ENCODE peak calls at places on chromosome 7, in eight cellular contexts. R is transverse colon, G is heart left ventricle, X is PC-9, M is A549, U is fibroblast of lung, Y is hepatocyte, N is neural progenitor cell. I is an unnamed sample. For H3K9me3, the result is how much of the 10 kb centered on the place peaks cover.

GRCh38 chr7:147981072-147981813 is 609.3 kb upstream of the C7orf33 start:
- DNase-seq in R (no peak), G (no peak), X (no peak), M (no peak), U (no peak), Y (no peak), N (no peak), I (no peak)

GRCh38 chr7:144048648-144049047 is at the start of gene OR2A5:
- DNase-seq in R (no peak), G (no peak), X (no peak), M (no peak), U (no peak), Y (peak), N (no peak), I (no peak)

GRCh38 chr7:95796617-95797016 is 24.3 kb downstream of the DYNC1I1 start:
- DNase-seq in R (no peak), G (no peak), X (no peak), M (no peak), U (no peak), Y (no peak), N (no peak), I (no peak)

GRCh38 chr7:1362301-1362700 is 97.0 kb downstream of the MICALL2 start:
- DNase-seq in R (no peak), G (no peak), X (no peak), M (no peak), U (no peak), Y (no peak), N (no peak), I (no peak)

GRCh38 chr7:16684935-16685334 is 39.0 kb downstream of the BZW2 start:
- DNase-seq in R (no peak), G (no peak), X (no peak), M (no peak), U (no peak), Y (no peak), N (no peak), I (no peak)

GRCh38 chr7:5210751-5211338 is 20.8 kb downstream of the WIPI2 start:
- DNase-seq in R (no peak), G (no peak), X (no peak), M (no peak), U (no peak), Y (no peak), N (no peak), I (no peak)

GRCh38 chr7:75993689-75994387 is 557 bp downstream of the TMEM120A start:
- DNase-seq in R (peak), G (peak), X (peak), M (peak), U (peak), Y (peak), N (peak), I (no peak)

GRCh38 chr7:153401795-153402720 is 642.5 kb downstream of the ACTR3B start:
- DNase-seq in R (no peak), G (no peak), X (no peak), M (no peak), U (no peak), Y (no peak), N (no peak), I (no peak)

GRCh38 chr7:35729061-35729783 is 34.3 kb upstream of the HERPUD2 start:
- DNase-seq in R (peak), G (no peak), X (no peak), M (no peak), U (no peak), Y (no peak), N (no peak), I (peak)

GRCh38 chr7:94620703-94621118 is 35.2 kb downstream of the SGCE start:
- DNase-seq in R (peak), G (peak), X (peak), M (peak), U (peak), Y (peak), N (no peak), I (no peak)

GRCh38 chr7:65238785-65239184 is 134.9 kb upstream of the ZNF92 start:
- DNase-seq in R (no peak), G (no peak), X (no peak), M (no peak), U (no peak), Y (no peak), N (no peak), I (no peak)

GRCh38 chr7:23347682-23348180 is 48.6 kb downstream of the MALSU1 start:
- DNase-seq in R (no peak), G (no peak), X (peak), M (peak), U (peak), Y (no peak), N (no peak), I (no peak)

GRCh38 chr7:28889290-28889689 is 68.8 kb downstream of the TRIL start:
- DNase-seq in R (no peak), G (no peak), X (no peak), M (no peak), U (no peak), Y (no peak), N (peak), I (no peak)

GRCh38 chr7:12594122-12594897 is 23.8 kb downstream of the SCIN start:
- DNase-seq in R (no peak), G (no peak), X (no peak), M (no peak), U (peak), Y (no peak), N (no peak), I (no peak)

GRCh38 chr7:13800694-13801448 is 188.6 kb downstream of the ETV1 start:
- DNase-seq in R (no peak), G (no peak), X (no peak), M (no peak), U (peak), Y (no peak), N (no peak), I (peak)

GRCh38 chr7:69184339-69184738 is 413.9 kb upstream of the AUTS2 start:
- DNase-seq in R (no peak), G (no peak), X (no peak), M (no peak), U (peak), Y (no peak), N (no peak), I (no peak)

GRCh38 chr7:22147113-22147512 is 201.4 kb upstream of the CDCA7L start:
- DNase-seq in R (no peak), G (no peak), X (no peak), M (no peak), U (no peak), Y (no peak), N (no peak), I (no peak)

GRCh38 chr7:50209461-50210161 is 94.9 kb upstream of the IKZF1 start:
- DNase-seq in R (no peak), G (no peak), X (no peak), M (no peak), U (no peak), Y (no peak), N (no peak), I (no peak)

GRCh38 chr7:113100091-113100723 is 13.6 kb upstream of the GPR85 start:
- DNase-seq in R (no peak), G (peak), X (no peak), M (no peak), U (peak), Y (peak), N (no peak), I (no peak)

GRCh38 chr7:44599222-44599621 is 7.2 kb upstream of the OGDH start:
- DNase-seq in R (no peak), G (no peak), X (no peak), M (no peak), U (no peak), Y (no peak), N (no peak), I (no peak)

GRCh38 chr7:7323352-7323751 is 141.0 kb downstream of the C1GALT1 start:
- DNase-seq in R (no peak), G (no peak), X (no peak), M (no peak), U (no peak), Y (no peak), N (no peak), I (no peak)

GRCh38 chr7:957418-958220 is 3.1 kb upstream of the ADAP1 start:
- DNase-seq in R (peak), G (no peak), X (no peak), M (no peak), U (no peak), Y (no peak), N (peak), I (no peak)

GRCh38 chr7:4255336-4255735 is 426.8 kb upstream of the FOXK1 start:
- DNase-seq in R (no peak), G (no peak), X (no peak), M (no peak), U (no peak), Y (no peak), N (no peak), I (no peak)

GRCh38 chr7:109763611-109764010 is 1193.9 kb downstream of the DNAJB9 start:
- DNase-seq in R (no peak), G (no peak), X (no peak), M (no peak), U (no peak), Y (no peak), N (no peak), I (no peak)

GRCh38 chr7:115004121-115004520 is 82.2 kb downstream of the MDFIC start:
- DNase-seq in R (no peak), G (no peak), X (no peak), M (peak), U (no peak), Y (peak), N (no peak), I (no peak)

GRCh38 chr7:33392143-33392542 is 262.8 kb downstream of the BBS9 start:
- DNase-seq in R (no peak), G (no peak), X (no peak), M (no peak), U (no peak), Y (no peak), N (no peak), I (no peak)

GRCh38 chr7:50957855-50958254 is 175.2 kb upstream of the GRB10 start:
- DNase-seq in R (no peak), G (no peak), X (no peak), M (no peak), U (no peak), Y (no peak), N (no peak), I (no peak)

GRCh38 chr7:47291461-47292051 is 290.4 kb downstream of the TNS3 start:
- DNase-seq in R (no peak), G (no peak), X (peak), M (peak), U (peak), Y (no peak), N (no peak), I (no peak)

GRCh38 chr7:111855842-111856227 is 293.5 kb upstream of the IMMP2L start:
- DNase-seq in R (no peak), G (no peak), X (no peak), M (peak), U (peak), Y (peak), N (peak), I (no peak)

GRCh38 chr7:20385121-20385520 is 54.4 kb downstream of the ITGB8 start:
- DNase-seq in R (no peak), G (no peak), X (peak), M (no peak), U (peak), Y (no peak), N (no peak), I (no peak)

GRCh38 chr7:112069879-112070321 is 136.3 kb downstream of the DOCK4 start:
- DNase-seq in R (no peak), G (no peak), X (no peak), M (no peak), U (peak), Y (no peak), N (no peak), I (no peak)

GRCh38 chr7:79652619-79653018 is 199.2 kb upstream of the MAGI2 start:
- DNase-seq in R (no peak), G (no peak), X (no peak), M (no peak), U (peak), Y (no peak), N (no peak), I (no peak)

GRCh38 chr7:78020874-78021249 is 222.3 kb downstream of the PHTF2 start:
- DNase-seq in R (no peak), G (no peak), X (no peak), M (no peak), U (no peak), Y (no peak), N (no peak), I (no peak)

GRCh38 chr7:78022165-78022564 is 223.6 kb downstream of the PHTF2 start:
- DNase-seq in R (no peak), G (no peak), X (no peak), M (no peak), U (no peak), Y (no peak), N (no peak), I (no peak)

GRCh38 chr7:78018541-78019456 is 220.2 kb downstream of the PHTF2 start:
- DNase-seq in R (peak), G (peak), X (no peak), M (peak), U (peak), Y (no peak), N (peak), I (no peak)

GRCh38 chr7:78019457-78020130 is 221.0 kb downstream of the PHTF2 start:
- DNase-seq in R (peak), G (peak), X (no peak), M (peak), U (peak), Y (peak), N (peak), I (peak)

DNA sequence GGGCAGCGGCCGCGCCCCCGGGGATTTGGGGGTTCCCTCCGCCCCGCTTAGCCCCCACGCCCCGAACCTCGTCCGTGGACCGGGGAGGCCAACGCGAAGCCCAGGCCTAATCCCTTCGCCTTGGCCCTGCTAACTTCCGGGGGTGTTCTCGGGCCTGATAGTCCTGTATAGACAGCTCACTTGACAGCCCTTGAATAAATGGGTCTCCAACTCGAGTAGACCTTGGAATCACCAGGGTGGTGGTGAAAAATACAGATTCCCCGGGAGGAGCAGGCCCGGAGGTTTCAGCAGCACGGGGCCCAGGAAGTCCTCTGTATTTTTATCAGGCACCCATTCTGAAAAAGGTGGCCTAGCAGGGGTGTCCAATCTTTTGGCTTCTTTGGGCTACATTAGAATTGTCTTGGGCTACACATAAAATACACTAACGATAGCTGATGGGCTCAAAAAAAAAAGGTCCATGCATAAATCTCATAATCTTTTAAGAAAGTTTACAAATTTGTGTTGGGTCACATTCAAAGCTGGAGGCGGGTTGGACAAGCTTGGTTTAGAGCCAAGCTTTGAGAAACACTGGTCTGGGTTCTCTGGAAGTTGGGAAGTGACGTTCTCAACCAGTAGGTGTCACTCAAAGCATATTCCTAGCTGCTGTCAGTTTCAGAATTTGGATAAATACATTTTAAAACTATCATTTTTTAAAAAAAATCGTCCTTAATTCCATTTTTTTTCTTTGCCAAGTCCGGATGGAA is 221.7 kb downstream of the PHTF2 start:
- DNase-seq in R (peak), G (peak), X (peak), M (peak), U (peak), Y (peak), N (peak), I (peak)
- H3K4me3 ChIP-seq in R (peak), G (peak), X (peak), M (peak), U (peak), Y (peak), N (peak), I (no peak)

DNA sequence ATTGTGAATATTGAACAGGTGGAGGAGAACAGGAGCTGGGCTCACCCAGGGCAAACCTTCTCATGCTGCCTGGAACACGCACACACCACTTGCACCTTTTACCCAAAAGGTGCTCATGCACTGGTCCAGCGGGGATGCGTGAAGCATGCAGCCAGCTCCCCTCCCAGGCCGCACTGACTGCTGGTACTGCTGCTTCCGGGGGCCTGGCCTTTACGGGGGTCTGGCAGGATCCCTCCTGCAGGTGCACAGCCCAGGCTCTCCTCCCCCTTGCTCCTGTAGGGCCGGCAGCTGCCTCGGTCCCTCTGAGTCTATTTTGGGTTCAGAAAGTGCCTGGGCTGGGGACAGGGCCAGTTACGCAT is 221.7 kb downstream of the DNAJB6 start:
- DNase-seq in R (no peak), G (no peak), X (no peak), M (no peak), U (no peak), Y (no peak), N (no peak), I (no peak)
- H3K9me3 ChIP-seq in R (under half), G (under half), X (under half), M (under half), U (under half), Y (under half), N (under half), I (under half)

GRCh38 chr7:84801396-84801795 is 385.5 kb downstream of the SEMA3D start:
- DNase-seq in R (no peak), G (no peak), X (no peak), M (no peak), U (no peak), Y (no peak), N (no peak), I (no peak)
- H3K4me3 ChIP-seq in R (no peak), G (no peak), X (no peak), M (no peak), U (no peak), Y (no peak), N (no peak), I (no peak)

GRCh38 chr7:84589012-84589411 is 394.4 kb upstream of the SEMA3A start:
- DNase-seq in R (no peak), G (no peak), X (no peak), M (no peak), U (no peak), Y (no peak), N (no peak), I (no peak)
- H3K9me3 ChIP-seq in R (under half), G (under half), X (under half), M (under half), U (under half), Y (under half), N (under half), I (under half)